ENCODE peak calls at places on chromosomes 3 and 15, in eight cellular contexts. P, J, F, O, A, X, W and L are unnamed samples.

GRCh38 chr3:132255041-132255745 is 62.0 kb upstream of the ACP3 start:
- DNase-seq in P (no peak), J (peak; percentile 37), F (no peak), O (no peak), A (peak; percentile 82), X (no peak), W (peak; percentile 72), L (no peak)

GRCh38 chr3:134641671-134642300 is 9.0 kb downstream of the KY start:
- DNase-seq in P (no peak), J (no peak), F (no peak), O (no peak), A (no peak), X (no peak), W (no peak), L (no peak)

GRCh38 chr3:133927543-133928066 is 31.9 kb upstream of the RAB6B start:
- DNase-seq in P (peak; percentile 75), J (peak; percentile 42), F (peak; percentile 26), O (peak; percentile 37), A (peak; percentile 19), X (peak; percentile 5), W (no peak), L (peak; percentile 50)

GRCh38 chr3:53708001-53708621 is 138.1 kb downstream of the CHDH start:
- DNase-seq in P (no peak), J (no peak), F (no peak), O (no peak), A (no peak), X (no peak), W (no peak), L (peak; percentile 43)

GRCh38 chr15:85973584-85974347 is 105.9 kb upstream of the AGBL1 start:
- DNase-seq in P (no peak), J (no peak), F (no peak), O (no peak), A (no peak), X (no peak), W (no peak), L (no peak)

GRCh38 chr3:4401441-4401840 is 65.6 kb downstream of the SUMF1 start:
- DNase-seq in P (no peak), J (no peak), F (no peak), O (no peak), A (no peak), X (no peak), W (no peak), L (no peak)

GRCh38 chr15:63465104-63465503 is 39.3 kb upstream of the USP3 start:
- DNase-seq in P (no peak), J (peak; percentile 48), F (no peak), O (no peak), A (peak; percentile 45), X (no peak), W (peak; percentile 55), L (no peak)

GRCh38 chr15:85690546-85691226 is 104.0 kb downstream of the KLHL25 start:
- DNase-seq in P (no peak), J (no peak), F (no peak), O (no peak), A (no peak), X (no peak), W (peak; percentile 44), L (no peak)

GRCh38 chr15:69636516-69636915 is 183.9 kb downstream of the RPLP1 start:
- DNase-seq in P (no peak), J (no peak), F (no peak), O (no peak), A (no peak), X (no peak), W (no peak), L (no peak)

GRCh38 chr3:38163117-38163870 is 2.0 kb upstream of the OXSR1 start:
- DNase-seq in P (no peak), J (no peak), F (no peak), O (no peak), A (peak; percentile 45), X (no peak), W (no peak), L (no peak)

GRCh38 chr3:15271030-15271429 is 61.4 kb downstream of the SH3BP5 start:
- DNase-seq in P (no peak), J (no peak), F (no peak), O (no peak), A (no peak), X (no peak), W (no peak), L (no peak)

GRCh38 chr3:99342374-99342773 is 296.0 kb upstream of the COL8A1 start:
- DNase-seq in P (no peak), J (no peak), F (no peak), O (no peak), A (no peak), X (no peak), W (no peak), L (no peak)

GRCh38 chr3:1527780-1528179 is 435.0 kb downstream of the CNTN6 start:
- DNase-seq in P (no peak), J (no peak), F (no peak), O (no peak), A (no peak), X (no peak), W (no peak), L (no peak)

GRCh38 chr3:169390310-169390731 is 273.2 kb downstream of the MECOM start:
- DNase-seq in P (peak; percentile 39), J (no peak), F (no peak), O (no peak), A (peak; percentile 57), X (no peak), W (peak; percentile 31), L (no peak)